ENCODE peak calls at places on chromosomes 3 and 15, in ten cellular contexts. W, S, M, E, Y, L, X, B, G and J are unnamed samples.

GRCh38 chr3:106588739-106589138 is 719.9 kb upstream of the CBLB start:
- DNase-seq in L (no peak), W (no peak), M (peak; percentile 81), S (no peak), B (no peak), X (no peak), Y (no peak), G (no peak), E (no peak), J (no peak)

GRCh38 chr3:66610548-66610909 is 109.7 kb upstream of the LRIG1 start:
- DNase-seq in B (no peak), Y (no peak), W (no peak), E (no peak), S (no peak), M (no peak), L (no peak), X (no peak), G (no peak), J (no peak)

GRCh38 chr3:195522254-195523023 is 20.7 kb downstream of the PPP1R2 start:
- DNase-seq in L (no peak), Y (no peak), G (peak; percentile 53), W (peak; percentile 13), M (peak; percentile 21), S (no peak), X (peak; percentile 42), E (no peak), B (peak; percentile 53), J (peak; percentile 30)

GRCh38 chr15:38454687-38455071 is 752 bp downstream of the FAM98B start:
- DNase-seq in E (no peak), Y (no peak), M (no peak), X (no peak), B (no peak), S (no peak), W (no peak), L (no peak), G (no peak), J (no peak)

GRCh38 chr15:40706121-40706520 is 11.1 kb downstream of the RAD51 start:
- DNase-seq in E (no peak), S (no peak), Y (no peak), B (no peak), G (no peak), X (no peak), M (no peak), L (no peak), W (no peak), J (no peak)

GRCh38 chr3:38334656-38335055 is 11.9 kb upstream of the XYLB start:
- DNase-seq in M (no peak), S (no peak), W (no peak), E (no peak), Y (no peak), X (no peak), L (no peak), G (peak; percentile 75), B (no peak), J (peak; percentile 83)

GRCh38 chr15:55742498-55742926 is 440 bp downstream of the PRTG start:
- DNase-seq in W (peak; percentile 53), Y (no peak), B (no peak), X (peak; percentile 9), S (no peak), G (peak; percentile 40), M (no peak), E (no peak), L (peak; percentile 50), J (no peak)

GRCh38 chr3:46228259-46229222 is 13.7 kb upstream of the CCR3 start:
- DNase-seq in E (no peak), L (no peak), G (peak; percentile 12), X (no peak), W (no peak), S (no peak), Y (peak; percentile 67), B (no peak), M (peak; percentile 73), J (no peak)

GRCh38 chr3:185827595-185828344 is 2.9 kb upstream of the IGF2BP2 start:
- DNase-seq in L (no peak), W (no peak), M (no peak), G (no peak), B (no peak), S (no peak), Y (no peak), E (no peak), X (no peak), J (no peak)

GRCh38 chr3:10299175-10299574 is 6.4 kb upstream of the GHRL start:
- DNase-seq in X (no peak), B (no peak), S (no peak), L (peak; percentile 33), E (no peak), Y (no peak), M (no peak), W (no peak), G (peak; percentile 41), J (peak; percentile 28)

GRCh38 chr3:64291345-64291744 is 66.1 kb upstream of the PRICKLE2 start:
- DNase-seq in E (peak; percentile 80), S (peak; percentile 47), G (peak; percentile 92), M (peak; percentile 95), B (no peak), W (peak; percentile 47), Y (peak; percentile 70), L (no peak), X (no peak), J (peak; percentile 83)

GRCh38 chr3:134427400-134428111 is 53.3 kb upstream of the AMOTL2 start:
- DNase-seq in W (peak; percentile 94), X (no peak), B (no peak), S (peak; percentile 85), G (peak; percentile 93), E (peak; percentile 94), M (peak; percentile 99), Y (peak; percentile 37), L (no peak), J (peak; percentile 99)

GRCh38 chr3:1499694-1500093 is 406.9 kb downstream of the CNTN6 start:
- DNase-seq in L (no peak), M (no peak), G (no peak), B (no peak), W (no peak), X (no peak), S (no peak), E (no peak), Y (no peak), J (no peak)

GRCh38 chr3:40191850-40192448 is 117.6 kb upstream of the EIF1B start:
- DNase-seq in Y (peak; percentile 55), M (peak; percentile 52), E (no peak), S (peak; percentile 40), X (peak; percentile 71), G (peak; percentile 72), W (peak; percentile 41), B (peak; percentile 60), L (peak; percentile 58), J (peak; percentile 50)

GRCh38 chr15:72155021-72155621 is 36.9 kb downstream of the SENP8 start:
- DNase-seq in G (peak; percentile 60), Y (peak; percentile 74), M (peak; percentile 83), S (peak; percentile 57), B (no peak), E (peak; percentile 88), L (no peak), X (no peak), W (peak; percentile 67), J (peak; percentile 13)

GRCh38 chr15:70038730-70039392 is 58.9 kb downstream of the TLE3 start:
- DNase-seq in Y (no peak), L (no peak), M (no peak), B (no peak), X (no peak), E (no peak), G (no peak), W (no peak), S (no peak), J (no peak)

GRCh38 chr15:70035051-70035718 is 62.5 kb downstream of the TLE3 start:
- DNase-seq in G (no peak), M (no peak), E (no peak), X (peak; percentile 18), W (no peak), Y (no peak), S (no peak), L (no peak), B (no peak), J (no peak)

GRCh38 chr15:70035719-70036077 is 62.0 kb downstream of the TLE3 start:
- DNase-seq in S (no peak), W (no peak), G (no peak), Y (no peak), B (peak; percentile 64), X (peak; percentile 90), M (no peak), E (no peak), L (no peak), J (no peak)

GRCh38 chr15:70034596-70034995 is 63.1 kb downstream of the TLE3 start:
- DNase-seq in L (no peak), X (no peak), E (no peak), Y (no peak), B (no peak), S (no peak), M (no peak), W (no peak), G (no peak), J (no peak)

GRCh38 chr15:70036585-70037343 is 61.0 kb downstream of the TLE3 start:
- DNase-seq in E (no peak), S (no peak), X (peak; percentile 96), Y (no peak), W (no peak), G (no peak), B (peak; percentile 98), M (peak; percentile 28), L (no peak), J (no peak)
- TF ChIP-seq CTCF in E (no peak), S (no peak), X (no peak), Y (no peak), W (no peak), G (no peak), B (no peak), M (no peak), L (no peak), J (no peak)

GRCh38 chr15:66746231-66746605 is 44.2 kb downstream of the SMAD6 start:
- DNase-seq in W (no peak), Y (no peak), L (no peak), B (no peak), X (no peak), E (no peak), M (no peak), S (no peak), G (no peak), J (no peak)
- H3K4me3 ChIP-seq in W (no peak overlapping the region), Y (no peak overlapping the region), L (no peak overlapping the region), B (no peak overlapping the region), X (no peak overlapping the region), E (no peak overlapping the region), M (no peak overlapping the region), S (no peak overlapping the region), G (no peak overlapping the region), J (no peak overlapping the region)

GRCh38 chr3:136250862-136251460 is 821 bp downstream of the PCCB start:
- DNase-seq in B (peak; percentile 65), W (peak; percentile 37), E (peak; percentile 23), G (peak; percentile 55), Y (peak; percentile 61), X (peak; percentile 84), L (peak; percentile 82), S (peak; percentile 72), M (no peak), J (peak; percentile 53)
- TF ChIP-seq CTCF in B (peak; percentile 35), W (no peak), E (peak; percentile 45), G (peak; percentile 30), Y (no peak), X (peak; percentile 30), L (peak; percentile 48), S (peak; percentile 24), M (peak; percentile 13), J (peak; percentile 32)

DNA sequence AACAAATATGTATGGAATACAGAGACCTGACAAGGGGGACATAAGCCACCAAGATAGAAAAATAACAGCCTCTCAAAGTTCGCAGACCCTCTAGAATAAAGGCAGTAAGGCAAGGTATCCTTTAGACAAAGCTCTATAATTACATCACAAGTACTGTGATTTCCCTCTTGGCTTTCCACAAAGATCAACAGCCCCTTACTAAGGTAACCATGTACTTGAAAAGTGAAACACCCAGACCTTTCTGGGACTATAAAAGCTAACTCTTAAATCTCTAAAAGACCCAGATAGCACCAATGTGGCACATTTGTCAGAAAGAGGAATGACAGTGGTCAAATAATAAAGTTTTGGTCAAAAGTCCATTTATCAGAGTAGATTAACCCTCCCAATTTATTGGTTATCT is 51.9 kb downstream of the TBL1XR1 start:
- DNase-seq in M (no peak), B (peak; percentile 69), S (no peak), Y (no peak), G (no peak), E (no peak), L (no peak), W (no peak), X (peak; percentile 32), J (no peak)
- H3K4me3 ChIP-seq in M (no peak overlapping the region), B (peak overlapping the region; percentile 19), S (no peak overlapping the region), Y (no peak overlapping the region), G (no peak overlapping the region), E (no peak overlapping the region), L (no peak overlapping the region), W (no peak overlapping the region), X (peak overlapping the region; percentile 41), J (no peak overlapping the region)